ENCODE peak calls at places on chromosome 15, in seven cellular contexts. A, J, N, F, X, U and E are unnamed samples.

GRCh38 chr15:83919319-83919830 is 265.5 kb downstream of the ADAMTSL3 start:
- DNase-seq in J (no peak), A (no peak), F (no peak), N (no peak), X (no peak), U (no peak), E (no peak)

GRCh38 chr15:89628301-89628700 is 27.0 kb downstream of the KIF7 start:
- DNase-seq in N (no peak), F (no peak), X (no peak), A (no peak), U (no peak), J (no peak), E (no peak)

GRCh38 chr15:76339302-76340197 is 3.0 kb downstream of the ISL2 start:
- DNase-seq in U (no peak), X (no peak), A (no peak), N (no peak), F (no peak), J (peak), E (no peak)

GRCh38 chr15:49627407-49627877 is 6.6 kb downstream of the DTWD1 start:
- DNase-seq in A (no peak), F (no peak), X (no peak), N (peak), U (peak), J (no peak), E (no peak)

GRCh38 chr15:32667321-32667720 is 25.8 kb downstream of the SCG5 start:
- DNase-seq in F (no peak), U (no peak), A (no peak), X (no peak), J (no peak), N (no peak), E (no peak)

GRCh38 chr15:35725353-35725752 is 179.4 kb upstream of the DPH6 start:
- DNase-seq in A (no peak), N (no peak), J (no peak), X (no peak), F (no peak), U (peak), E (no peak)

GRCh38 chr15:64386291-64386690 is 1.3 kb upstream of the TRIP4 start:
- DNase-seq in J (no peak), N (no peak), A (no peak), U (no peak), F (no peak), X (no peak), E (no peak)

GRCh38 chr15:41971893-41972340 is 440 bp downstream of the EHD4 start:
- DNase-seq in U (no peak), J (no peak), X (no peak), N (no peak), A (peak), F (no peak), E (no peak)

GRCh38 chr15:40841741-40842140 is 2.1 kb upstream of the SPINT1 start:
- DNase-seq in X (no peak), N (no peak), U (no peak), F (no peak), J (no peak), A (no peak), E (no peak)

GRCh38 chr15:63940956-63941620 is 105.2 kb downstream of the DAPK2 start:
- DNase-seq in F (no peak), X (no peak), U (no peak), A (no peak), N (no peak), J (peak), E (peak)

GRCh38 chr15:76340198-76340801 is 3.7 kb downstream of the ISL2 start:
- DNase-seq in U (no peak), A (no peak), N (no peak), X (no peak), J (peak), F (no peak), E (no peak)

DNA sequence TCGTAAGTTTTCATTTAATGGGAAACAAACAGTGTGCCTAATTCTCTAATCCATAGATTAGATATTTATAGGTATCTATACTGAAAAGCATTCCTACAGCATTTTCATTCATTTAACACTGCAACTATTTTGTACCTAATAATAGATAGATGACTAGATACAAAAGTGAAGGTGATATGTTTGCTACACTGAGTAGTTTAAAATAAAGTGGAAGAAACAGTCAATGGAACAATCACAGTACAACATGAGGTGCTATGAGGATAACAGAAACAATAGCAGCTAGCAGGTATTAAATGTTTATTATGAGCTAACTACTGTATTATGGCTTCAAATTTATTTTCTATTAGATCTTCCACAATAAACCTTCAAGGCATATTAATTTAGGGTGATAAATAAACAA is 31.1 kb upstream of the ANXA2 start:
- DNase-seq in X (no peak), A (no peak), F (no peak), J (no peak), U (no peak), N (no peak), E (no peak)
- TF ChIP-seq CTCF in X (no peak), A (no peak), F (no peak), J (no peak), U (no peak), N (no peak), E (no peak)

DNA sequence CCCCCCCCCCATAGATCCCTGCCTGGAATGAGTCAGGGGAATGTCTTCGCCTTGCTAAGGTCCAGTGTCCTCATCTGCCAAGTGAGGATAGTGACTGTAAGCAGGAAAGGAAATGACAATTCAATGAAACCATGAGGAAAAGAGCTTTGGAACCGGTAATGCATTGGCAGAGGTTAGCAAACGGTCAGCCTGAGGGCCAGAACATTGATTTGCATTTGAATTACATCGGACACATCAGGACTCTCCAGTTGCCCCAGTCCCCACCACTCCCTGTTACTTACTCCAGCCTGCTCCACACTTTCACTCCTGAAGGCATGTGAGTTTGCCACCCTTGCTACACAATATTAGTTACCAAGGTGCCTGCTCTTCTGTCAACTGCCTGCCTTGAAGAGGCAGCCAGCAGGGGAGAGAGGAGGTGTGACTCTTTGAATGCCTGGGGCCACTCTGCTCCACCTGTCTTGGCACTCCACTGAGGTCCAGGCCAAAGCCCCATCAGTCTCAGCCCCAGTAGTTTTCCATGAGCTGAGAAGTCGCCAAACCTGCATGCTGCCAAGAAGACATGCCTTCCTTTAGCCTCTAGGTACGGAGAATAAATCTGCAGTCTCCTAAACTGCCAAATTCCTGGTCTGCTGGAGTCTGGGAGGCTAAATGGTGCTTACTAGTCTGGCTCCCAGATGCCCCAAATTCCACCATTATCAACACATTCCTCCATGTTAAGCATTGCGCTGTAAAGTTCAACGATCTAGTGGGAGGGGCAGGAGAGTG is 191.7 kb upstream of the TLE3 start:
- DNase-seq in F (no peak), U (no peak), A (no peak), X (no peak), N (peak), J (no peak), E (no peak)
- TF ChIP-seq CTCF in F (no peak), U (no peak), A (no peak), X (no peak), N (no peak), J (no peak), E (no peak)

DNA sequence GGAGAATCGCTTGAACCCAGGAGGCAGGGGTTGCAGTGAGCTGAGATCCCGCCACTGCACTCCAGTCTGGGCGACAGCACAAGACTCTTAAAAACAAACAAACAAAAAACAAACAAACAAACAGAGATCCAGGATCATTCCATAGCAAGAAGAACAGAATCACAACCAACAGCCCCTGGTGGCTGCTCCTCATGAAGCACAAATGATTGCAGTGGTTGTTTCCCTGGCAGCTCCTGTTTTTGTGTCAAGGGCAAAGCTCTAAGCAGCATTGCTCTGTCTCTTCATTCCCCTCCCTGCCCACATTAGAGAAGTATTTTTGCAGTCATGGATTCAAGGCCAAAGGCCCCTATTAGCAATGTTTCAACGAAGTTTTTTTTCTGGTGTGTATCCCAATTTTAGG is 25.8 kb upstream of the BLM start:
- DNase-seq in U (no peak), J (no peak), F (no peak), A (no peak), N (no peak), X (no peak), E (no peak)
- TF ChIP-seq CTCF in U (peak), J (peak), F (no peak), A (no peak), N (no peak), X (no peak), E (no peak)

GRCh38 chr15:71471347-71471746 is 339.0 kb upstream of the NR2E3 start:
- DNase-seq in N (peak), A (no peak), U (no peak), X (no peak), J (no peak), F (no peak), E (no peak)

GRCh38 chr15:71472699-71473098 is 337.7 kb upstream of the NR2E3 start:
- DNase-seq in X (no peak), F (no peak), J (no peak), A (no peak), N (no peak), U (no peak), E (no peak)

GRCh38 chr15:71465109-71465508 is 345.2 kb upstream of the NR2E3 start:
- DNase-seq in J (no peak), A (no peak), X (no peak), N (no peak), F (no peak), U (no peak), E (no peak)

GRCh38 chr15:71468715-71469114 is 341.6 kb upstream of the NR2E3 start:
- DNase-seq in J (no peak), A (no peak), U (no peak), F (no peak), N (no peak), X (no peak), E (no peak)

DNA sequence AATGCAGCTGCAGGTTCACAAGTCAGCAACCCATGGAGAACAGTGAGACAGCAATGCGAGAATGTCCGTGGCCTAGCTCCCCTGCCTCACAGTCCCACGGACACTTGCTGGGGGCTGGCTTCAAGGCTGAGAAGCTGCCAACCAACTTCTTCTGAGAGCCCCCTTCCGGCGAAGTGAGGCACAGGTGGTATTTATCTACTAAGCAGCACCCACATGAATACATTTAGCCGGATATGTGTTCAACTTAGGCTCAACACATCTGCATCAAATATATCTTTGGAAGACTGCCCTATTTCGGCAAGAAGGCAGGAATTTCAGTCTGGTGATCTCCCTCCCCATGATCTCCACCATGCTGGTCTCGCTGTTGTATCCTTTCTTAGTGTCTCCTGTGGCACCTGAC is 341.0 kb upstream of the NR2E3 start:
- DNase-seq in N (no peak), J (peak), U (no peak), X (no peak), A (no peak), F (no peak), E (no peak)
- TF ChIP-seq CTCF in N (no peak), J (no peak), U (no peak), X (no peak), A (no peak), F (no peak), E (no peak)

GRCh38 chr15:94844533-94845390 is 613.4 kb downstream of the MCTP2 start:
- DNase-seq in F (peak), U (peak), X (peak), A (peak), J (peak), N (no peak), E (peak)

GRCh38 chr15:94848054-94848453 is 616.7 kb downstream of the MCTP2 start:
- DNase-seq in U (no peak), J (no peak), X (no peak), F (no peak), A (no peak), N (no peak), E (no peak)

GRCh38 chr15:94844188-94844532 is 612.8 kb downstream of the MCTP2 start:
- DNase-seq in J (no peak), U (no peak), X (no peak), A (no peak), F (no peak), N (no peak), E (no peak)

GRCh38 chr15:94845391-94845718 is 614.0 kb downstream of the MCTP2 start:
- DNase-seq in X (no peak), N (no peak), A (no peak), U (no peak), J (no peak), F (no peak), E (no peak)

GRCh38 chr15:94847325-94847724 is 616.0 kb downstream of the MCTP2 start:
- DNase-seq in F (no peak), J (no peak), X (no peak), A (no peak), N (no peak), U (no peak), E (no peak)
- TF ChIP-seq CTCF in F (no peak), J (no peak), X (no peak), A (no peak), N (no peak), U (no peak), E (no peak)

DNA sequence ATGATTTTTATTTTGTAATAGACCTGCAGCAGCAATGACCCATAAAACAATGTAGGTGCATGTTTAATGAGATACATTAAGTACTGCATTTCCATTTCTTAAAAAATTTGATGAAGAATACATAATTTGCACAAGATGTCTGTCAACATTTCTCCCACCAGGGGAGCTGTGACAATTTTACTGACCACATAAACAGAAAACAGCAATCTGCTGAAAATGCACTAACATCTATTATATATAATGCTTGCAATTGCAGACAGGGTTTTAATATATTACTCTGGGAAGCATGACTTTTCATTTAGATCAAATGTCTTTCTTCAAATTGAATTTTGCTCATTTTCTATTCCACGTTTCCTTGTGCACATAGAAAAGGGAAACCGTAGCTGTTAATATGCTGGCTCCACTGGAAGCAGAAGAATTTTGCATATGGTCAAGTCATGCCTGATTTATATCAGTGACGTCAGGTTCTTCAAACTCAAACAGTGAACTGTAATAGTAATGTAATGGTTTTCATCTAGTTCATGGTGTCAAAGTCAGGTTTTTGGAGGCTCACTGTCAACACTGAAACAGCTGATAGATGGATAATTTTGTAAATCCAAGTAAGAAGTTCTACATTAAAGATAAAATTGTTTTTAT is 79.8 kb upstream of the IGF1R start:
- DNase-seq in N (no peak), F (no peak), A (no peak), J (no peak), U (no peak), X (no peak), E (no peak)
- TF ChIP-seq CTCF in N (peak), F (no peak), A (peak), J (peak), U (peak), X (no peak), E (no peak)

DNA sequence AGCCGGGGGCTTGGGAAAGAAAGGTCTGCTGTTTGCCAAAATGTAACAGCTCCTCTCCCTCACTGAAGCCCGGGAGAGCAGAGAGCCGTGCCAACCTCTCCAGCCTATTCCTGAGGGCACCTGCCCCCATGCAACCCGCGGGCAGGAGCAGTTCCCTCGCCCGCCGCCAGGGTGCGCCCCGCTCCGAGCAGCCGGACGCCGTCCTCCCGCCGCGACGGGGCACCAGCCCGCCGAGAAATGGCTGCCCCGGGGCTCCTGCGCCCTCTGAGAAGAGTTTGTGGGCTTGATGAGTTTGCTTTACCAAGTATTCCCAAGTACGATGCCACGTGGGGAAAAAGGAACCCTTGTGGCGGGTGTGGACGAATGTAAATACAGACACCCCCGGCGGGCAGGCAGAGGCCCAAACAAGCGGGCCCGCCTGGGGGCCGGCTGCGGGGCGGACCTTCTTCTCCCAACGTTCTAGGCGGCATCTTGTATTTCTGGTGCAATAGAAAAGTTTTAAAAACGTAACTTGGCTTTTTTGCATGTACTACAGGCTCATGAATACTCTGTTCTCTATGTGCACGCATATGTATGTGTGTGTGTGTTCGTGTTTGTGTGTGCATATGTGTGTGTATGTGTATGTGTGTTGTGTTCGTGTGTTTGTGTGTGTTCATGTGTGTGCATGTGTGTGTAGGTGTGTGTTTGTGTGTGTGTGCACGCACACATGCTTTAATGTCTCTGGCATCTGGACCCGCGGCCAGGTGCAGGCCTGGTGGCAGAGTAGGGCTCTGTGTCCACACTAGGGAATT is 162.9 kb downstream of the CHSY1 start:
- DNase-seq in U (peak), A (peak), N (peak), J (peak), X (peak), F (peak), E (no peak)
- TF ChIP-seq CTCF in U (peak), A (peak), N (peak), J (peak), X (peak), F (peak), E (peak)

GRCh38 chr15:74543583-74543982 is 2.6 kb downstream of the ARID3B start:
- DNase-seq in N (peak), U (no peak), A (no peak), F (no peak), X (no peak), J (no peak), E (no peak)
- TF ChIP-seq CTCF in N (peak), U (peak), A (peak), F (no peak), X (no peak), J (peak), E (no peak)